ENCODE peak calls at places on chromosomes 7 and 10, in four cellular contexts. K, X, Y and S are unnamed samples.

GRCh38 chr10:128295003-128295402 is 168.8 kb upstream of the MKI67 start:
- ATAC-seq in K (no peak), X (no peak), Y (no peak), S (no peak)

GRCh38 chr7:129136887-129137647 is 7.4 kb upstream of the TSPAN33 start:
- ATAC-seq in K (peak), X (no peak), Y (peak), S (peak)

GRCh38 chr10:60910543-60910942 is 33.4 kb downstream of the RHOBTB1 start:
- ATAC-seq in K (no peak), X (no peak), Y (peak), S (peak)

GRCh38 chr10:120552262-120552661 is 95.2 kb downstream of the PLPP4 start:
- ATAC-seq in K (no peak), X (no peak), Y (no peak), S (no peak)

GRCh38 chr7:2567663-2568238 is 9.0 kb downstream of the IQCE start:
- ATAC-seq in K (no peak), X (no peak), Y (peak), S (peak)

GRCh38 chr7:30309302-30309701 is 24.9 kb downstream of the ZNRF2 start:
- ATAC-seq in K (no peak), X (no peak), Y (no peak), S (no peak)

GRCh38 chr7:36048141-36048901 is 104.7 kb upstream of the EEPD1 start:
- ATAC-seq in K (no peak), X (no peak), Y (peak), S (peak)

GRCh38 chr7:42134276-42134871 is 102.6 kb downstream of the GLI3 start:
- ATAC-seq in K (no peak), X (no peak), Y (no peak), S (no peak)

GRCh38 chr10:60606343-60607080 is 171.8 kb upstream of the CDK1 start:
- ATAC-seq in K (no peak), X (no peak), Y (no peak), S (no peak)

GRCh38 chr7:102285541-102286236 is 979 bp upstream of the SH2B2 start:
- ATAC-seq in K (no peak), X (no peak), Y (peak), S (no peak)

GRCh38 chr7:291302-292092 is 1.5 kb downstream of the FOXL3 start:
- ATAC-seq in K (no peak), X (no peak), Y (peak), S (no peak)

GRCh38 chr7:43764039-43764789 is 5.7 kb downstream of the BLVRA start:
- ATAC-seq in K (peak), X (no peak), Y (peak), S (peak)

GRCh38 chr10:131547129-131547799 is 235.7 kb upstream of the TCERG1L start:
- ATAC-seq in K (no peak), X (no peak), Y (no peak), S (peak)

GRCh38 chr10:77168161-77168560 is 469.4 kb downstream of the KCNMA1 start:
- ATAC-seq in K (no peak), X (no peak), Y (no peak), S (no peak)

GRCh38 chr10:75223507-75223906 is 12.2 kb downstream of the COMTD1 start:
- ATAC-seq in K (no peak), X (no peak), Y (no peak), S (no peak)

GRCh38 chr10:122154733-122155366 is 116.2 kb upstream of the BTBD16 start:
- ATAC-seq in K (no peak), X (no peak), Y (peak), S (no peak)

GRCh38 chr10:118458957-118459641 is 117.0 kb upstream of the FAM204A start:
- ATAC-seq in K (no peak), X (no peak), Y (no peak), S (no peak)

GRCh38 chr7:151207315-151207714 is 3.0 kb downstream of the H2BK1 start:
- ATAC-seq in K (peak), X (no peak), Y (no peak), S (no peak)

GRCh38 chr10:17113346-17113745 is 16.3 kb downstream of the CUBN start:
- ATAC-seq in K (no peak), X (no peak), Y (no peak), S (no peak)

GRCh38 chr10:89553064-89553734 is 17.8 kb upstream of the SLC16A12 start:
- ATAC-seq in K (no peak), X (no peak), Y (no peak), S (no peak)

GRCh38 chr10:93993414-93993781 is 333 bp upstream of the PLCE1 start:
- ATAC-seq in K (peak), X (peak), Y (no peak), S (no peak)

GRCh38 chr10:133096616-133097269 is 9.0 kb downstream of the ADGRA1 start:
- ATAC-seq in K (no peak), X (peak), Y (no peak), S (no peak)

GRCh38 chr10:87931836-87932230 is 68.4 kb downstream of the PTEN start:
- ATAC-seq in K (no peak), X (peak), Y (no peak), S (no peak)

GRCh38 chr10:1036341-1036791 is 10.7 kb upstream of the IDI2 start:
- ATAC-seq in K (no peak), X (peak), Y (peak), S (peak)